ENCODE peak calls at places on chromosome 3, in ten cellular contexts. W is ACHN; P is amniotic stem cell; K is cardiac fibroblast; O is transverse colon; U is H54; C is kidney glomerular epithelial cell; Z is lower lobe of right lung; D is activated T-cell treated with anti-CD3 and anti-CD28 coated beads, Interleukin-2, amount 50 U/mL, for 48 hours; L is T-helper 9 cell. X is an unnamed sample.

GRCh38 chr3:58998476-58999117 is 51.2 kb downstream of the CFAP20DC start:
- DNase-seq in K (peak; percentile 98), L (no peak), W (peak; percentile 89), Z (no peak), U (peak; percentile 72), C (peak; percentile 97), O (no peak), P (peak; percentile 91), D (peak; percentile 21), X (peak; percentile 97)

GRCh38 chr3:120039642-120040610 is 54.3 kb downstream of the GSK3B start:
- DNase-seq in D (no peak), O (no peak), Z (no peak), K (peak; percentile 18), P (no peak), C (no peak), W (peak; percentile 15), L (no peak), U (no peak), X (no peak)

GRCh38 chr3:114899186-114899931 is 247.7 kb downstream of the ZBTB20 start:
- DNase-seq in Z (no peak), K (no peak), W (peak; percentile 70), L (no peak), P (no peak), O (peak; percentile 13), C (peak; percentile 70), D (no peak), U (no peak), X (no peak)

GRCh38 chr3:187040637-187041361 is 98.5 kb downstream of the RPL39L start:
- DNase-seq in C (peak; percentile 13), Z (no peak), K (peak; percentile 27), L (no peak), D (no peak), P (no peak), U (peak; percentile 47), W (no peak), O (no peak), X (no peak)

GRCh38 chr3:42698911-42699230 is 3.7 kb downstream of the HHATL start:
- DNase-seq in O (no peak), U (no peak), D (no peak), C (no peak), P (no peak), W (no peak), Z (peak; percentile 52), K (no peak), L (no peak), X (no peak)

GRCh38 chr3:151357461-151357850 is 27.1 kb downstream of the P2RY12 start:
- DNase-seq in Z (no peak), C (no peak), K (no peak), L (no peak), D (no peak), U (no peak), W (no peak), P (no peak), O (no peak), X (no peak)

GRCh38 chr3:29655016-29655415 is 374.1 kb downstream of the RBMS3 start:
- DNase-seq in U (no peak), P (no peak), K (peak; percentile 23), L (no peak), O (no peak), W (no peak), D (no peak), C (no peak), Z (no peak), X (no peak)

GRCh38 chr3:179962617-179963387 is 73.9 kb downstream of the PEX5L start:
- DNase-seq in D (no peak), C (no peak), U (no peak), K (no peak), P (no peak), Z (no peak), L (no peak), O (no peak), W (no peak), X (no peak)

GRCh38 chr3:171650193-171650592 is 160.1 kb downstream of the PLD1 start:
- DNase-seq in K (no peak), L (no peak), C (no peak), D (no peak), P (no peak), U (no peak), W (no peak), O (no peak), Z (no peak), X (no peak)

GRCh38 chr3:77038928-77039605 is 832 bp upstream of the ROBO2 start:
- DNase-seq in Z (no peak), D (no peak), C (peak; percentile 7), O (no peak), K (peak; percentile 19), L (no peak), P (no peak), W (no peak), U (no peak), X (no peak)

GRCh38 chr3:138941259-138941885 is 5.6 kb downstream of the FOXL2 start:
- DNase-seq in Z (no peak), U (peak; percentile 60), D (peak; percentile 64), K (peak; percentile 60), O (peak; percentile 54), W (peak; percentile 47), P (no peak), C (peak; percentile 40), L (no peak), X (no peak)

X was measured in keratinocyte.